ENCODE peak calls at places on chromosome 21, in six cellular contexts. H is heart left ventricle, M is neuronal stem cell, S is tibial nerve, O is NT2/D1, J is GM23248. U is an unnamed sample.

GRCh38 chr21:43639470-43640178 is 19.7 kb downstream of the HSF2BP start:
- DNase-seq in H (no peak), M (no peak), S (no peak), O (no peak), J (peak), U (no peak)

GRCh38 chr21:33047231-33047630 is 21.5 kb downstream of the OLIG2 start:
- DNase-seq in H (no peak), M (no peak), S (no peak), O (no peak), J (peak), U (no peak)

GRCh38 chr21:21614966-21615365 is 616.8 kb downstream of the NCAM2 start:
- DNase-seq in H (no peak), M (no peak), S (no peak), O (no peak), J (no peak), U (no peak)

GRCh38 chr21:28227881-28228623 is 764.6 kb downstream of the LTN1 start:
- DNase-seq in H (no peak), M (no peak), S (no peak), O (no peak), J (peak), U (no peak)

GRCh38 chr21:46207006-46207919 is 21.3 kb downstream of the LSS start:
- DNase-seq in H (no peak), M (no peak), S (no peak), O (no peak), J (no peak), U (no peak)

GRCh38 chr21:46194374-46195334 is 10.4 kb upstream of the SPATC1L start:
- DNase-seq in H (no peak), M (no peak), S (no peak), O (no peak), J (no peak), U (no peak)

GRCh38 chr21:43367296-43367695 is 59.6 kb downstream of the SIK1 start:
- DNase-seq in H (no peak), M (no peak), S (no peak), O (no peak), J (no peak), U (no peak)

GRCh38 chr21:38766987-38767722 is 38.6 kb upstream of the ETS2 start:
- DNase-seq in H (no peak), M (no peak), S (no peak), O (no peak), J (no peak), U (peak)

GRCh38 chr21:33078907-33079582 is 9.1 kb downstream of the OLIG1 start:
- DNase-seq in H (no peak), M (no peak), S (no peak), O (no peak), J (peak), U (peak)

GRCh38 chr21:29295066-29295650 is 3.6 kb upstream of the BACH1 start:
- DNase-seq in H (no peak), M (no peak), S (no peak), O (no peak), J (no peak), U (no peak)

GRCh38 chr21:16426936-16427335 is 697.2 kb downstream of the USP25 start:
- DNase-seq in H (no peak), M (no peak), S (no peak), O (no peak), J (no peak), U (no peak)

GRCh38 chr21:25513810-25514209 is 93.5 kb downstream of the MRPL39 start:
- DNase-seq in H (no peak), M (no peak), S (no peak), O (no peak), J (no peak), U (no peak)

GRCh38 chr21:15549671-15550070 is 180.1 kb upstream of the USP25 start:
- DNase-seq in H (no peak), M (no peak), S (no peak), O (peak), J (peak), U (no peak)

GRCh38 chr21:31730687-31731111 is 1.2 kb downstream of the SCAF4 start:
- DNase-seq in H (peak), M (peak), S (peak), O (peak), J (peak), U (no peak)

GRCh38 chr21:38322551-38322950 is 65.8 kb downstream of the KCNJ15 start:
- DNase-seq in H (no peak), M (no peak), S (no peak), O (no peak), J (peak), U (no peak)

DNA sequence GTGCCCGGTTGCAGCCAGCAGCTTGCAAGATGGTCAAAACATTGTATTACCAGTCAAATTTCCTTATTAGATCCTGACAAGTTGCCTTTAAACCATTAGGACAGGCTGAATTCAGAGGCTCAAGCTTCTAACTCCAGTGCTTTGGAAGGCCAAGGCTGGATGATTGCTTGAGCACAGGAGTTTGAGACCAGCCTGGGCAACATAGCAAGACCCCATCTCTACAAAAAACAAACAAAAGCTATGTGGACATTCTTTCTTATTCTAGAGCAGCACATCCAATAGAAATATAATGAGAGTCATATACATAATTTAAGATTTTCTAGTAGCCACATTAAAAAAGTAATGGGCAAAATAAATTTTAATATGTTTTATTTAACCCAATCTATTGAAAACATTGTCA is 149.3 kb downstream of the RUNX1 start:
- DNase-seq in H (no peak), M (no peak), S (no peak), O (no peak), J (no peak), U (no peak)
- H3K4me3 ChIP-seq in H (no peak), M (no peak), S (no peak), O (no peak), J (no peak), U (no peak)

GRCh38 chr21:44817506-44817880 is 369 bp downstream of the SUMO3 start:
- DNase-seq in H (peak), M (peak), S (peak), O (peak), J (peak), U (peak)
- H3K4me3 ChIP-seq in H (peak), M (peak), S (peak), O (peak), J (peak), U (peak)

GRCh38 chr21:34552324-34553198 is 40.6 kb upstream of the KCNE1 start:
- DNase-seq in H (no peak), M (no peak), S (no peak), O (no peak), J (peak), U (no peak)
- H3K4me3 ChIP-seq in H (no peak), M (no peak), S (no peak), O (no peak), J (peak), U (no peak)

GRCh38 chr21:41752231-41752681 is 14.6 kb downstream of the RIPK4 start:
- DNase-seq in H (no peak), M (no peak), S (no peak), O (no peak), J (peak), U (no peak)

GRCh38 chr21:41753001-41753725 is 13.7 kb downstream of the RIPK4 start:
- DNase-seq in H (no peak), M (no peak), S (no peak), O (no peak), J (no peak), U (no peak)

GRCh38 chr21:41755934-41756773 is 10.7 kb downstream of the RIPK4 start:
- DNase-seq in H (no peak), M (no peak), S (no peak), O (no peak), J (no peak), U (no peak)

GRCh38 chr21:41755258-41755933 is 11.5 kb downstream of the RIPK4 start:
- DNase-seq in H (no peak), M (no peak), S (no peak), O (no peak), J (no peak), U (no peak)

GRCh38 chr21:41754481-41754891 is 12.4 kb downstream of the RIPK4 start:
- DNase-seq in H (no peak), M (no peak), S (no peak), O (no peak), J (no peak), U (no peak)
- H3K4me3 ChIP-seq in H (no peak), M (no peak), S (no peak), O (no peak), J (no peak), U (no peak)

U was measured in GM06990.